ENCODE peak calls at places on chromosome 13, in ten cellular contexts. Q, Y, W, S, D, T, C, L, K and V are unnamed samples.

GRCh38 chr13:84658881-84659661 is 776.8 kb upstream of the SLITRK1 start:
- DNase-seq in L (no peak), S (no peak), T (peak; percentile 21), C (no peak), Y (no peak), K (peak; percentile 63), D (no peak), Q (no peak), W (no peak), V (no peak)

GRCh38 chr13:36163809-36164308 is 32.7 kb upstream of the DCLK1 start:
- DNase-seq in Q (peak; percentile 51), L (peak; percentile 87), K (peak; percentile 97), T (peak; percentile 87), Y (peak; percentile 45), W (peak; percentile 18), S (no peak), C (peak; percentile 94), D (no peak), V (no peak)

GRCh38 chr13:42990147-42990990 is 1.7 kb downstream of the EPSTI1 start:
- DNase-seq in W (no peak), S (no peak), L (no peak), Y (no peak), D (no peak), Q (no peak), K (peak; percentile 57), C (no peak), T (peak; percentile 57), V (no peak)

GRCh38 chr13:50037788-50038187 is 22.5 kb downstream of the KCNRG start:
- DNase-seq in W (no peak), Q (no peak), S (no peak), C (no peak), T (no peak), D (no peak), L (no peak), K (no peak), Y (no peak), V (no peak)

GRCh38 chr13:44312898-44313551 is 60.6 kb upstream of the SERP2 start:
- DNase-seq in C (no peak), Y (no peak), Q (no peak), W (peak; percentile 91), L (no peak), S (no peak), K (peak; percentile 92), D (no peak), T (peak; percentile 95), V (no peak)

GRCh38 chr13:60267498-60268202 is 103.9 kb upstream of the DIAPH3 start:
- DNase-seq in D (peak; percentile 89), C (no peak), L (no peak), Q (no peak), K (no peak), T (no peak), S (no peak), W (no peak), Y (no peak), V (no peak)

GRCh38 chr13:70795484-70795883 is 687.2 kb upstream of the KLHL1 start:
- DNase-seq in K (peak; percentile 26), L (no peak), S (no peak), Q (no peak), C (no peak), W (peak; percentile 5), Y (no peak), D (no peak), T (no peak), V (no peak)

GRCh38 chr13:24038846-24039330 is 121.6 kb upstream of the SPATA13 start:
- DNase-seq in D (no peak), W (peak; percentile 73), K (no peak), C (no peak), T (peak; percentile 74), L (no peak), Y (no peak), S (no peak), Q (no peak), V (no peak)

GRCh38 chr13:30798776-30799625 is 63.7 kb downstream of the ALOX5AP start:
- DNase-seq in D (no peak), S (no peak), K (peak; percentile 39), Y (no peak), W (no peak), C (no peak), L (no peak), Q (no peak), T (peak; percentile 59), V (no peak)

GRCh38 chr13:112821340-112822055 is 131.7 kb downstream of the ATP11A start:
- DNase-seq in L (no peak), W (no peak), Y (peak; percentile 8), C (peak; percentile 4), S (no peak), K (no peak), Q (no peak), D (no peak), T (peak; percentile 9), V (no peak)

GRCh38 chr13:60623131-60623530 is 226.1 kb downstream of the TDRD3 start:
- DNase-seq in T (no peak), Y (no peak), W (no peak), S (no peak), C (no peak), K (no peak), L (no peak), D (no peak), Q (no peak), V (no peak)

GRCh38 chr13:46655727-46656180 is 102.8 kb downstream of the LRCH1 start:
- DNase-seq in T (no peak), W (no peak), Q (no peak), C (no peak), S (no peak), K (peak; percentile 55), Y (peak; percentile 59), D (no peak), L (no peak), V (no peak)

GRCh38 chr13:75489502-75490263 is 7.7 kb upstream of the TBC1D4 start:
- DNase-seq in Q (no peak), L (peak; percentile 83), D (no peak), C (no peak), S (no peak), T (peak; percentile 69), W (peak; percentile 62), K (peak; percentile 66), Y (peak; percentile 35), V (peak; percentile 55)

DNA sequence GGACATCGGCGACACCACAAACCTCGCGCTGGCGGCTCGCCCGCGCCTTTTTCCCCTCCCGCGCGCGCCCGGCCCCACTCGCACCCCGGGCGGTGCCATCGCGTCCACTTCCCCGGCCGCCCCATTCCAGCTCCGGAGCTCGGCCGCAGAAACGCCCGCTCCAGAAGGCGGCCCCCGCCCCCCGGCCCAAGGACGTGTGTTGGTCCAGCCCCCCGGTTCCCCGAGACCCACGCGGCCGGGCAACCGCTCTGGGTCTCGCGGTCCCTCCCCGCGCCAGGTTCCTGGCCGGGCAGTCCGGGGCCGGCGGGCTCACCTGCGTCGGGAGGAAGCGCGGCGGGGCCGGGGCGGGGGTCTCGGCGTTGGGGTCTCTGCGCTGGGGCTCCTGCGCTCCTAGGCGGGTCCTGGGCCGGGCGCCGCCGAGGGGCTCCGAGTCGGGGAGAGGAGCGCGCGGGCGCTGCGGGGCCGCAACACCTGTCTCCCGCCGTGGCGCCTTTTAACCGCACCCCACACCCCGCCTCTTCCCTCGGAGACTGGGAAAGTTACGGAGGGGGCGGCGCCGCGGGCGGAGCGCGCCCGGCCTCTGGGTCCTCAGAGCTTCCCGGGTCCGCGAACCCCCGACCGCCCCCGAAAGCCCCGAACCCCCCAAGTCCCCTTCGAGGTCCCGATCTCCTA is at the start of gene GJB2:
- DNase-seq in C (peak; percentile 63), Q (no peak), K (no peak), D (peak; percentile 69), Y (peak; percentile 48), T (no peak), W (peak; percentile 49), S (no peak), L (no peak), V (peak; percentile 68)
- H3K27me3 ChIP-seq in C (peaks cover 41% of the 10 kb centered on the region), Q (peaks cover 31% of the 10 kb centered on the region), K (peaks cover 62% of the 10 kb centered on the region), D (peaks cover 97% of the 10 kb centered on the region), Y (peaks cover 46% of the 10 kb centered on the region), T (peaks cover 57% of the 10 kb centered on the region), W (no peaks in the 10 kb centered on the region), S (peaks cover 56% of the 10 kb centered on the region), L (peaks cover 57% of the 10 kb centered on the region), V (no peaks in the 10 kb centered on the region)

DNA sequence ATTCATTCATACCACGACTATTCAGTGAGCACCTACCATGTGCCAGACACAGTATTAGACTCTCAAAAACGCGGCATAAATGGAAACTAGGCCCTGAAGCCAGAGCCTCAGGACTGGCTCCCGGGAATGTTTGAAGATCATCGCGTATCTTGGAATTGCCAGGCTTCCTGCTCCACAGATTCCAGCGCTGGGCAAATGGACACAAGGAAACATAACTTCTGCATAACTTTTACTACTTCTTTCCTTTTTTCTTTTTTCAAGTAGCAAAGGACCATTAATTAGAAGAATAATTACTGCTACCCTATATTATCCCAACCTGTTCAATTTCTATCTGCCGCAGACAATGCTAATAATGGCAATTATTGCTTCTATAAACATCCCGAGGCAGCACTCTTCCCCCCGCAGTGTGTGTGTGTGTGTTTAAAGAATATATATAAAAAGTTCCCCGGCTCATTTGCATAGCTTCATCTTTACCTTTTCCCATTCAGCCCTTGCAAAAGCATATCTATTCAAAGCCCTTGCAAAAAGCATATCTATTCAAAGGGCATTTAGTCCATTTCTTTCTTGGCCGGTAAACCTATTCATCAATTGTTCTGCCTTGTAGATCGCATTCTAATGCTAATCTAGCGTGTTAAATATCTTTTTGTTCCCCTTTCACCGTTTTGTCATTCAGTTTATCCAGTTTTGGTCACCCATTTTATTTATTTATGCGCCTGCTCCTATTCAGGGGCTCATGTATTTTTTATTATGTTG is 6.1 kb downstream of the SOX21 start:
- DNase-seq in L (no peak), W (no peak), T (no peak), K (no peak), S (no peak), Q (no peak), C (peak; percentile 80), Y (no peak), D (no peak), V (no peak)
- H3K27me3 ChIP-seq in L (peaks cover 99% of the 10 kb centered on the region), W (no peaks in the 10 kb centered on the region), T (peaks cover 95% of the 10 kb centered on the region), K (peaks cover 92% of the 10 kb centered on the region), S (peaks cover 84% of the 10 kb centered on the region), Q (peaks cover 45% of the 10 kb centered on the region), C (no peaks in the 10 kb centered on the region), Y (peaks cover 89% of the 10 kb centered on the region), D (peaks cover 99% of the 10 kb centered on the region), V (peaks cover 10% of the 10 kb centered on the region)

GRCh38 chr13:78215458-78215857 is 296.8 kb upstream of the EDNRB start:
- DNase-seq in K (no peak), S (no peak), Y (no peak), D (no peak), W (no peak), C (no peak), Q (no peak), L (no peak), T (no peak), V (no peak)
- H3K27me3 ChIP-seq in K (no peaks in the 10 kb centered on the region), S (no peaks in the 10 kb centered on the region), Y (no peaks in the 10 kb centered on the region), D (no peaks in the 10 kb centered on the region), W (peaks cover 63% of the 10 kb centered on the region), C (peaks cover 4% of the 10 kb centered on the region), Q (peaks cover 2% of the 10 kb centered on the region), L (no peaks in the 10 kb centered on the region), T (no peaks in the 10 kb centered on the region), V (no peaks in the 10 kb centered on the region)

DNA sequence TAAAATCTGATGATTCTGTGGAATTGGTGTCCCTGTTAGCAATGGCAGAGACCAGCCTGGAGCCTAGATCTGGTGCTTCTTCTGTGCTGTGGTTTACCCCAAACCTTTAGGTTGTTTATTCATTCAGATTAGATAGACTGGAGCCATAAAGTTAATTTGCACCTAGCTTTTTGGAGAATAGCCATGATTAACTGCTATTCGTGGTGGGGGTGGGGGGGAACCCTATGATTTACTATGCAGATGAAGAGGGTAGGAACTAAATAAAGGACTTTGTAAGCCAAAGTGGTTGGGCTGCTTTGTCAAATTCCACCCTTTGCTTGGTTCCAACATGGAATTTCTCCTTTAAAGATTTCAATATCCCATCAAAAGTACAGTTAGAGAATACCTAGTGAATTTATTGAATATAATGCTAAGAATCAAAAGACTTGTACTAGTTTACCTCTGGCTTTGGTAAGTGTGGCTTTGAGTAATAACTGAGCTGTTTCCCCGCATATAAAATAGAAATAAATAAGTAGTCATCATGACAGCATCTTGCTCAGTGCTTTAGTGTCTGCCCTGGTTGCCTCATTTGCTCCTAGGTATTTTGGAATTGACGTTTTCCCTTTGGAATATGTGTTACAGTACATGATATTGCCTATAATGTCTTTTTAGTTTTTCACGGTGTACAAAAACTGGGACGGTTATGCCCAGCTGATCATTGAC is 27.6 kb downstream of the SKA3 start:
- DNase-seq in C (no peak), Y (no peak), D (no peak), W (no peak), S (no peak), L (no peak), Q (no peak), K (no peak), T (no peak), V (no peak)
- H3K27me3 ChIP-seq in C (no peaks in the 10 kb centered on the region), Y (no peaks in the 10 kb centered on the region), D (no peaks in the 10 kb centered on the region), W (no peaks in the 10 kb centered on the region), S (no peaks in the 10 kb centered on the region), L (no peaks in the 10 kb centered on the region), Q (no peaks in the 10 kb centered on the region), K (no peaks in the 10 kb centered on the region), T (no peaks in the 10 kb centered on the region), V (no peaks in the 10 kb centered on the region)